ENCODE peak calls at places on chromosomes 6 and 20, in nine cellular contexts. C is mesendoderm; Z is mucosa of descending colon; V is psoas muscle; F is testis; W is CD8-positive, alpha-beta T cell; N is aorta; A is adipocyte; R is upper lobe of right lung. S is an unnamed sample. For H3K4me1, the result is how much of the 10 kb centered on the place peaks cover.

GRCh38 chr20:35173576-35174192 is 1.8 kb downstream of the PROCR start:
- DNase-seq in F (no peak), C (no peak), N (no peak), V (no peak), A (no peak), Z (no peak), W (no peak), R (no peak), S (no peak)

GRCh38 chr6:34810936-34811632 is 19.2 kb downstream of the BLTP3A start:
- DNase-seq in A (no peak), V (no peak), F (no peak), N (no peak), W (no peak), R (no peak), C (no peak), Z (peak), S (no peak)

GRCh38 chr6:121399971-121400370 is 35.5 kb upstream of the GJA1 start:
- DNase-seq in N (no peak), R (no peak), C (peak), V (no peak), A (no peak), F (no peak), Z (peak), W (no peak), S (no peak)

GRCh38 chr6:107179004-107179403 is 63.7 kb upstream of the BEND3 start:
- DNase-seq in W (no peak), R (no peak), A (peak), C (no peak), N (no peak), V (no peak), F (no peak), Z (peak), S (peak)

GRCh38 chr20:61695741-61696140 is 369.9 kb downstream of the TAF4 start:
- DNase-seq in C (no peak), F (no peak), W (no peak), R (no peak), Z (no peak), A (no peak), N (no peak), V (no peak), S (no peak)

GRCh38 chr6:26045046-26045938 is 41.9 kb upstream of the HFE start:
- DNase-seq in N (peak), F (peak), C (peak), W (peak), V (no peak), Z (peak), A (peak), R (peak), S (no peak)

GRCh38 chr6:142537612-142538478 is 236.0 kb downstream of the ADGRG6 start:
- DNase-seq in C (peak), A (peak), W (no peak), Z (no peak), V (no peak), N (no peak), R (no peak), F (peak), S (peak)

GRCh38 chr6:19719691-19720127 is 117.5 kb upstream of the ID4 start:
- DNase-seq in N (no peak), Z (no peak), W (no peak), R (no peak), A (peak), F (peak), C (peak), V (no peak), S (no peak)

GRCh38 chr20:50245561-50246366 is 55.1 kb downstream of the CEBPB start:
- DNase-seq in C (no peak), V (no peak), R (no peak), F (peak), W (no peak), A (peak), Z (no peak), N (no peak), S (peak)

GRCh38 chr20:6767536-6768227 is at the start of gene BMP2:
- DNase-seq in C (peak), A (peak), N (peak), V (peak), W (no peak), R (peak), F (peak), Z (peak), S (no peak)

GRCh38 chr6:75266716-75267291 is 17.8 kb downstream of the TMEM30A start:
- DNase-seq in W (no peak), F (no peak), Z (no peak), R (no peak), C (peak), N (no peak), V (no peak), A (peak), S (no peak)

GRCh38 chr20:63520939-63521601 is 505 bp downstream of the PPDPF start:
- DNase-seq in V (peak), C (peak), N (peak), A (peak), W (peak), F (peak), R (peak), Z (peak), S (peak)

GRCh38 chr6:15352884-15353283 is 107.0 kb downstream of the JARID2 start:
- DNase-seq in A (no peak), R (no peak), N (no peak), Z (no peak), W (no peak), V (no peak), C (no peak), F (no peak), S (no peak)
- H3K4me1 ChIP-seq in A (under half), R (under half), N (under half), Z (under half), W (under half), V (half or more), C (under half), F (under half), S (under half)

DNA sequence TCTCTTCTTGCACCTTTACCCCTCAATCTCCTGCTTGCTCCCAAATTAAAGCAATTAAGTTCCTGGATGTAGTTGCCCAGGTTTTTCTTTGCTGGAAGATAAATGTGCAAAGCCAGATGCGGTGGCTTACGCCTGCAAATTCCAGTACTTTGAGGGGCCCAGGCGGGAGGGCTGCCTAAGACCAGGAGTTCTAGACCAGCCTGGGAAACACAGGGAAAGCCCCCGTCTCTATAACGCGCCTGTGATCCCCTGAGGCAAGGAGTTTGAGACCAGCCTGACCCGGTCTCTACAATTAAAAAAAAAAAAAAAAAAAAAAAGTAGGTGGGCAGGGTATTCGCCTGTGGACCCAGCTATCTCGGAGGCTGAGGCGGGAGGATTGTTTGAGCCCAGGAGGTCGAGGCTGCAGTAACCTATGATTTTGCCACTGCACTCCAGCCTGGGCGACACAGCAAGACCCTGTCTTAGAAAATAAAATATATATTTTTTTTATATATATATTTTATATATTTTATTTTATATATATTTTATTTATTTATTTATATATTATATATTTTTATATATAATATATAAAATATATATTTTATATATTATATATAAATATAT is 461 bp upstream of the DCDC2 start:
- DNase-seq in R (no peak), C (no peak), N (no peak), A (no peak), V (no peak), F (no peak), Z (peak), W (no peak), S (no peak)
- H3K4me3 ChIP-seq in R (peak), C (no peak), N (no peak), A (peak), V (peak), F (peak), Z (no peak), W (peak), S (no peak)

DNA sequence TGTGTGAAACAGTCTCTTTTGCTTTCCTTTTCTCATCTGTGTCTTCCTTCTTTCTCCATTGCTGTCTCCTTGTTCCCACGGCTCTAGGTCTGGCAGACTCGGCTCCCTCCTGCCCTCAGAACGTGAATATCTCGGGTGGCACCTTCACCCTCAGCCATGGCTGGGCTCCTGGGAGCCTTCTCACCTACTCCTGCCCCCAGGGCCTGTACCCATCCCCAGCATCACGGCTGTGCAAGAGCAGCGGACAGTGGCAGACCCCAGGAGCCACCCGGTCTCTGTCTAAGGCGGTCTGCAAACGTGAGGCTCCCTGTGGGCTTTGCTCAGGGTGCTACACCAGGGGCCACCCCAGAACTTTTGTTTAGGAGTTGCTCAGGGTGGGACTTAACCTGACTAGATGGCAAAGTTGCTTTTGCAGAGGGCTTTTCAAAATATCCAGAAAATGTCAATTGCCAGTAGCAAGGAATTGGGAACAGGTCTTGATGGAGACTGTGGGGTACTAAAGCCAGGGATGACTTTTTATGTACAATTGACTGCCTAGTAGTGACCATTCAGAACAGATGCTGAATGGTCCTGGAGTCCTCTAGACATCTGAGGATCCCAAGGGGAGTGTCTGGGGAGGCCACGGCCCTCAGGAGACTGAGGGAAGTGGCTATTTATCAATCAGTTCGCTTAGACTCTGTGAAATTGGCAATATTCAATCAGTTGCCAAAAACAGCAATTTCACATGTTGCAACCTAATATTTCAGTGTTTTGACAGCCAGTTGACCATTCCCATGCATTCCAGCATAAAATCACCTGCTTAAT is 553 bp downstream of the C2 start:
- DNase-seq in A (no peak), N (no peak), Z (no peak), W (no peak), F (no peak), V (no peak), C (no peak), R (no peak), S (no peak)
- H3K4me1 ChIP-seq in A (under half), N (under half), Z (under half), W (under half), F (under half), V (under half), C (under half), R (under half), S (under half)

DNA sequence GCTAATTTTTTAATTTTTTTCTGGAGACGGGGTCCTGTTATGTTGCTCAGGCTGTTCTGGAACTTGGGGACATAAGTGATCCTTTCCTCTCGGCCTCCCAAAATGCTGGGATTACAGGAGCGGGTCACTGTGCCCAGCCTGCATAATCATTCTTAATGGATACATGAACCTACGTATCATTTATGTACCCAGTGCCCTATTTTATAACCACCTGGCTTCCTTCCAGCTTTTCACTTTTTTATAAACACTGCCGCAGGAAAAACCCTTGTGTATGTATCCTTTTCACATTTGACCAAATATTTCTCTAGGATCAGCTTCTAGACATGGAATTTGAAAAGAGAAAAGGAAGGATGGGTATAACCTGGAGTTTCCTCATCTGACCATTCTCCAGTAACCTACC is 85.6 kb upstream of the RIN2 start:
- DNase-seq in N (no peak), V (no peak), F (no peak), W (no peak), R (no peak), A (no peak), Z (peak), C (no peak), S (no peak)
- H3K4me3 ChIP-seq in N (no peak), V (no peak), F (no peak), W (no peak), R (no peak), A (no peak), Z (no peak), C (no peak), S (no peak)

DNA sequence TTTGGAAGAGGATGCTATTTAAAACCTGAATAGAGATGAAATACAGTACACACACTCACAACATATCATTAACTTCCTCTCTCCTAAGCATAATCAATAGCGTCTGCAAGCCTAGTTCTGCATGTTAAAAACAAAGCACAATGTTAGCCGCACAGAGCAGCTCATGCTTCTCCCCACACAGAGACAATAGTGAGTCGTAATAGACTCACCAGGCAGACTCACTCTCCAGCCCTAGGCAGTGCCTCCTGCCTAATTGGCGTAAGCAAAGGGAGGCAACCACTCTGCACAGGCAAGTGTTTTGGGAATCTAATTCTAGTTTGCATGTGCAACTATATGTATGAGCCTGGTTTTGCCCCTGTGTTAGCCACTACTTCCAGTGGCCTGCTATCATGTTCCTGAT is 45.7 kb upstream of the ARID1B start:
- DNase-seq in A (peak), F (no peak), W (no peak), Z (no peak), V (no peak), C (no peak), R (no peak), N (no peak), S (no peak)
- H3K4me1 ChIP-seq in A (under half), F (under half), W (under half), Z (under half), V (under half), C (under half), R (under half), N (under half), S (under half)

GRCh38 chr20:57401565-57401918 is 10.3 kb downstream of the RBM38 start:
- DNase-seq in N (peak), Z (no peak), W (no peak), V (no peak), A (no peak), R (no peak), F (no peak), C (no peak), S (no peak)
- H3K4me3 ChIP-seq in N (no peak), Z (no peak), W (no peak), V (peak), A (no peak), R (no peak), F (no peak), C (no peak), S (no peak)

GRCh38 chr6:225121-225721 is 67.1 kb upstream of the DUSP22 start:
- DNase-seq in Z (no peak), F (no peak), R (peak), N (no peak), A (no peak), C (no peak), V (no peak), W (peak), S (no peak)

GRCh38 chr6:223136-223535 is 69.2 kb upstream of the DUSP22 start:
- DNase-seq in R (peak), F (peak), C (no peak), A (no peak), Z (no peak), W (no peak), N (no peak), V (no peak), S (no peak)

GRCh38 chr6:224350-224749 is 67.9 kb upstream of the DUSP22 start:
- DNase-seq in R (peak), Z (no peak), N (no peak), V (no peak), C (no peak), A (no peak), F (no peak), W (no peak), S (no peak)

GRCh38 chr6:222468-222867 is 69.8 kb upstream of the DUSP22 start:
- DNase-seq in R (no peak), C (no peak), A (no peak), V (no peak), W (no peak), N (no peak), F (no peak), Z (no peak), S (no peak)

GRCh38 chr6:223763-224162 is 68.5 kb upstream of the DUSP22 start:
- DNase-seq in N (no peak), R (peak), W (no peak), Z (no peak), C (no peak), F (no peak), V (no peak), A (no peak), S (no peak)
- H3K4me1 ChIP-seq in N (under half), R (under half), W (under half), Z (under half), C (under half), F (under half), V (under half), A (under half), S (under half)

DNA sequence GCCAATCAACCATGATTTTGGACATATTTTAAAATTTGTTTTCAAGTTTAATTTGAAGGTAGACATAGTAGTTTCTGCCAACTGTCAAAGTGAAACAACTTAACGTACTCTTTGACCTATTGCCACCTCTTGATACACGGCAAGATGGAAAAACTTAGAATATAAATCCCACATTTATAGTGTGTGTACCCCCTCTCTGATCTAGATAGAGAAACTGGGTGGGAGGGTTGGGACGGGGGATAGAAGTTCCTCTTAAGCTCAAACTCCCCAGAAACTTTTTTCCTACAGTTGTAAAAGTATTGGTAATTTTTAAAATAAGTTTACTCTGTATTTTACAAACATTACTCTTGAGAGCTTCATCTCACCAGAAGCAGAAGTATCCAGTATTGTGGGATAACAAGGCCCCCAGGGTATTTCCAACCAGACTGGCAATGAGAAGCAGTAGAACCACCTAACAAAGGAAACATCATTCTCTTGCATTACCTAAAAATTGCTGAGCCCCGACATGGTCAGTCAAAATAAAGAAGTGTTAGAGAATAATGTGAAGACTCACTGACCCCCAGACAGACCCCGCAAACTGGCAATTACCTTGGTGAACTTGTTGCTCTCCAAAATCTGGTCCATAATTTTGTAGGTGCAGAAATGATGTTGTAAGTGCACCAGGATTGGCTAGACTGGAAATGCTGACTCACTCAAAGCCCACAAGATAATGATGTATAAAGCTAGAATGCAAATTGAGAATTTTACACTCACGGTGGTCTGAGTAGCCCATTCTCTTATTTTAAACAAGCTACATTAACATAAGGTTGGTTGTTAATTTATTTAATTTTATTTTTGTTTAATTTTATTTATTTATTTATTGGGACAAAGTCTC is 74.7 kb upstream of the TNFAIP3 start:
- DNase-seq in C (no peak), F (no peak), Z (no peak), V (no peak), A (no peak), R (no peak), N (no peak), W (no peak), S (no peak)
- H3K4me3 ChIP-seq in C (no peak), F (no peak), Z (no peak), V (no peak), A (no peak), R (no peak), N (no peak), W (no peak), S (no peak)

GRCh38 chr6:11214438-11214837 is 18.0 kb downstream of the NEDD9 start:
- DNase-seq in A (no peak), V (no peak), F (peak), C (no peak), W (no peak), N (no peak), Z (no peak), R (no peak), S (no peak)
- H3K4me1 ChIP-seq in A (half or more), V (half or more), F (half or more), C (under half), W (under half), N (under half), Z (under half), R (half or more), S (under half)

DNA sequence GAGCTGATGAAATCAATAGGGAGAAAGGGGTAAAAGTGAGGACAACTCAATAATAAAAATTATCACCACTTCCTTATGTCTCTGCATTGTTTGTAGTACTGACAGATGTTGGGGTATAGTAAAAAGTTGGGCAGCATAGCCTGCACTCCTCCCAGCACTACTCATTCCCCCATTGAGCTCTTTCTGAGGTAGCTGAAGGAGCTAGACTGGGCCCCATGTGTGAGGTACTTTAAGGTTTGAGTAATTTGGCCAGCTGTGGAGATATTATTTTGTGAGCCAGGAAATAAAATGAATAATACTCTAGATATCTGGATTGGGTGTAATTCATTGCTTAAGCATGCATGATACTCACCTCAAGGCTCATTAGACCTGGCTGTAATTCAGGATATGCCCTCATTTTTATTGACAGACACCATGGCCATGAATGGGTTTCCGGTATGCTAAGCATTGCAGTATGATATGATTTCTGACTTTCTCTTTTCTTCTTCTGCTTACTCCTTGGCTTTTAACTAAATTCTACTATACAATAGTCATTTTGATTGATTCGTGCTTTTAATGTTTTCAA is 283.9 kb upstream of the RIMS1 start:
- DNase-seq in C (no peak), Z (no peak), A (peak), F (no peak), V (no peak), N (no peak), R (no peak), W (no peak), S (no peak)
- H3K4me3 ChIP-seq in C (no peak), Z (no peak), A (no peak), F (no peak), V (no peak), N (no peak), R (no peak), W (no peak), S (no peak)

S was measured in SJCRH30.